ENCODE peak calls at places on chromosomes 7 and 10, in four cellular contexts. X is GM04504, F is GM13976, U is neural crest cell. M is an unnamed sample.

GRCh38 chr7:155181768-155182167 is 111.6 kb downstream of the HTR5A start:
- DNase-seq in X (no peak), F (no peak), U (no peak), M (no peak)

GRCh38 chr10:86938260-86938659 is 19.2 kb downstream of the MMRN2 start:
- DNase-seq in F (no peak), U (no peak), X (no peak), M (no peak)

GRCh38 chr7:803243-803635 is 29.0 kb upstream of the SUN1 start:
- DNase-seq in U (no peak), F (no peak), X (no peak), M (no peak)

GRCh38 chr10:62980697-62981495 is 152.2 kb upstream of the NRBF2 start:
- DNase-seq in F (no peak), U (no peak), X (no peak), M (no peak)

GRCh38 chr7:77797734-77798393 is 370 bp downstream of the TMEM60 start:
- DNase-seq in X (no peak), U (no peak), F (no peak), M (peak)

GRCh38 chr7:158595068-158595467 is 7.4 kb upstream of the PTPRN2 start:
- DNase-seq in U (no peak), X (no peak), F (no peak), M (peak)

GRCh38 chr10:69242844-69243212 is 22.7 kb downstream of the HKDC1 start:
- DNase-seq in F (no peak), X (no peak), U (peak), M (no peak)

GRCh38 chr7:151768805-151769188 is 108.1 kb downstream of the PRKAG2 start:
- DNase-seq in X (no peak), U (no peak), F (no peak), M (no peak)

GRCh38 chr7:31308642-31309041 is 31.9 kb downstream of the NEUROD6 start:
- DNase-seq in X (no peak), U (no peak), F (no peak), M (no peak)

GRCh38 chr7:107867858-107868466 is 23.0 kb upstream of the DLD start:
- DNase-seq in U (no peak), X (no peak), F (no peak), M (no peak)

GRCh38 chr7:130210181-130210935 is 2.7 kb downstream of the SSMEM1 start:
- DNase-seq in U (no peak), F (no peak), X (peak), M (peak)